ENCODE peak calls at places on chromosomes 2 and 18, in eight cellular contexts. One of them, this sample, is unnamed.

GRCh38 chr18:8480506-8481328 is 128.5 kb upstream of the RAB12 start:
- DNase-seq in transverse colon: no peak
- DNase-seq in gastrocnemius medialis: no peak
- DNase-seq in iPS DF 6.9: peak
- DNase-seq in upper lobe of right lung: no peak
- DNase-seq in spleen: no peak
- DNase-seq in aorta: no peak
- DNase-seq in CD8-positive, alpha-beta T cell: no peak
- DNase-seq in this sample: no peak

GRCh38 chr2:10572693-10573092 is 117.1 kb downstream of the NOL10 start:
- DNase-seq in gastrocnemius medialis: no peak
- DNase-seq in upper lobe of right lung: no peak
- DNase-seq in spleen: no peak
- DNase-seq in iPS DF 6.9: no peak
- DNase-seq in transverse colon: no peak
- DNase-seq in CD8-positive, alpha-beta T cell: no peak
- DNase-seq in aorta: no peak
- DNase-seq in this sample: no peak

GRCh38 chr2:233707979-233708644 is 4.6 kb upstream of the UGT1A5 start:
- DNase-seq in transverse colon: no peak
- DNase-seq in spleen: no peak
- DNase-seq in CD8-positive, alpha-beta T cell: no peak
- DNase-seq in upper lobe of right lung: no peak
- DNase-seq in aorta: no peak
- DNase-seq in iPS DF 6.9: no peak
- DNase-seq in gastrocnemius medialis: no peak
- DNase-seq in this sample: no peak

GRCh38 chr2:54551123-54551756 is 95.1 kb downstream of the SPTBN1 start:
- DNase-seq in transverse colon: peak
- DNase-seq in aorta: no peak
- DNase-seq in upper lobe of right lung: no peak
- DNase-seq in spleen: no peak
- DNase-seq in CD8-positive, alpha-beta T cell: no peak
- DNase-seq in gastrocnemius medialis: no peak
- DNase-seq in iPS DF 6.9: no peak
- DNase-seq in this sample: no peak

GRCh38 chr18:66752733-66753132 is 148.8 kb upstream of the CDH19 start:
- DNase-seq in CD8-positive, alpha-beta T cell: no peak
- DNase-seq in spleen: no peak
- DNase-seq in aorta: no peak
- DNase-seq in upper lobe of right lung: no peak
- DNase-seq in gastrocnemius medialis: no peak
- DNase-seq in transverse colon: no peak
- DNase-seq in iPS DF 6.9: no peak
- DNase-seq in this sample: no peak

GRCh38 chr2:43123056-43123455 is 103.3 kb downstream of the ZFP36L2 start:
- DNase-seq in transverse colon: no peak
- DNase-seq in aorta: no peak
- DNase-seq in gastrocnemius medialis: no peak
- DNase-seq in upper lobe of right lung: peak
- DNase-seq in iPS DF 6.9: no peak
- DNase-seq in spleen: no peak
- DNase-seq in CD8-positive, alpha-beta T cell: no peak
- DNase-seq in this sample: peak

GRCh38 chr2:232230557-232230956 is 148.0 kb upstream of the ALPP start:
- DNase-seq in gastrocnemius medialis: no peak
- DNase-seq in aorta: no peak
- DNase-seq in spleen: no peak
- DNase-seq in iPS DF 6.9: peak
- DNase-seq in CD8-positive, alpha-beta T cell: no peak
- DNase-seq in upper lobe of right lung: no peak
- DNase-seq in transverse colon: peak
- DNase-seq in this sample: no peak

GRCh38 chr18:31490387-31490786 is 7.6 kb upstream of the DSG2 start:
- DNase-seq in CD8-positive, alpha-beta T cell: no peak
- DNase-seq in gastrocnemius medialis: no peak
- DNase-seq in spleen: no peak
- DNase-seq in iPS DF 6.9: no peak
- DNase-seq in transverse colon: no peak
- DNase-seq in upper lobe of right lung: no peak
- DNase-seq in aorta: no peak
- DNase-seq in this sample: no peak

GRCh38 chr2:108297436-108298141 is 8.9 kb downstream of the SULT1C2 start:
- DNase-seq in aorta: no peak
- DNase-seq in upper lobe of right lung: no peak
- DNase-seq in gastrocnemius medialis: no peak
- DNase-seq in CD8-positive, alpha-beta T cell: no peak
- DNase-seq in transverse colon: no peak
- DNase-seq in spleen: no peak
- DNase-seq in iPS DF 6.9: no peak
- DNase-seq in this sample: no peak

GRCh38 chr2:149562304-149562703 is 25.3 kb downstream of the MMADHC start:
- DNase-seq in gastrocnemius medialis: no peak
- DNase-seq in CD8-positive, alpha-beta T cell: no peak
- DNase-seq in transverse colon: no peak
- DNase-seq in upper lobe of right lung: no peak
- DNase-seq in spleen: no peak
- DNase-seq in iPS DF 6.9: no peak
- DNase-seq in aorta: no peak
- DNase-seq in this sample: no peak

GRCh38 chr2:172710584-172711024 is 25.0 kb upstream of the RAPGEF4 start:
- DNase-seq in gastrocnemius medialis: no peak
- DNase-seq in spleen: no peak
- DNase-seq in iPS DF 6.9: no peak
- DNase-seq in aorta: no peak
- DNase-seq in upper lobe of right lung: no peak
- DNase-seq in transverse colon: peak
- DNase-seq in CD8-positive, alpha-beta T cell: peak
- DNase-seq in this sample: peak

GRCh38 chr18:6885992-6886823 is 156.7 kb downstream of the ARHGAP28 start:
- DNase-seq in spleen: no peak
- DNase-seq in transverse colon: peak
- DNase-seq in CD8-positive, alpha-beta T cell: no peak
- DNase-seq in iPS DF 6.9: peak
- DNase-seq in aorta: no peak
- DNase-seq in gastrocnemius medialis: peak
- DNase-seq in upper lobe of right lung: no peak
- DNase-seq in this sample: peak

GRCh38 chr2:11891591-11891990 is 145.2 kb downstream of the LPIN1 start:
- DNase-seq in transverse colon: no peak
- DNase-seq in spleen: no peak
- DNase-seq in gastrocnemius medialis: no peak
- DNase-seq in aorta: no peak
- DNase-seq in iPS DF 6.9: no peak
- DNase-seq in CD8-positive, alpha-beta T cell: no peak
- DNase-seq in upper lobe of right lung: no peak
- DNase-seq in this sample: no peak

GRCh38 chr2:228039752-228040534 is 141.5 kb downstream of the SPHKAP start:
- DNase-seq in aorta: no peak
- DNase-seq in transverse colon: no peak
- DNase-seq in CD8-positive, alpha-beta T cell: no peak
- DNase-seq in spleen: no peak
- DNase-seq in upper lobe of right lung: no peak
- DNase-seq in iPS DF 6.9: no peak
- DNase-seq in gastrocnemius medialis: no peak
- DNase-seq in this sample: no peak

GRCh38 chr18:67104700-67105284 is 411.7 kb downstream of the DSEL start:
- DNase-seq in iPS DF 6.9: peak
- DNase-seq in spleen: no peak
- DNase-seq in aorta: peak
- DNase-seq in transverse colon: peak
- DNase-seq in upper lobe of right lung: peak
- DNase-seq in gastrocnemius medialis: peak
- DNase-seq in CD8-positive, alpha-beta T cell: no peak
- DNase-seq in this sample: no peak

DNA sequence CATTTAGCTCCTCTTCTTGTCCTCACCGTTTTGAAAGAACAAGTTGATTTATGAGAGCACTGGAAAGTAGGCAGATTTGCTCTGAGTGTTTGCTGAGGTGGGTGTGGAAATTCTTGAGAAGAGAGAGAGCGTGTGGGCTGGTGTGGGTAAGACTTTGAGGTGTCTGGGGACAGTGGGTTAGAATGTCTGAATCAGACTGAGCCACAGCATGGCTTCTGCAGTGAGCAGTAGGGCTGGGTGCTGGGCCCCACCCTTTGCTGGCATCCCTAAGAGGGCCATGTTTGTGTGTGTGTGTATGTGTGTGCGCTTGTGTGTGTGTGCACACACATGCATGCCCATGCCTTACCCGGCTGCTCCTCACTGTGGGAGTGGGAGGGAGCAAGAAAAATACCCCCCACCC is 63.7 kb downstream of the COPS8 start:
- DNase-seq in gastrocnemius medialis: no peak
- DNase-seq in aorta: no peak
- DNase-seq in CD8-positive, alpha-beta T cell: no peak
- DNase-seq in upper lobe of right lung: peak
- DNase-seq in transverse colon: no peak
- DNase-seq in iPS DF 6.9: no peak
- DNase-seq in spleen: no peak
- DNase-seq in this sample: no peak
- H3K27ac ChIP-seq in gastrocnemius medialis: peak
- H3K27ac ChIP-seq in aorta: no peak
- H3K27ac ChIP-seq in CD8-positive, alpha-beta T cell: no peak
- H3K27ac ChIP-seq in upper lobe of right lung: no peak
- H3K27ac ChIP-seq in transverse colon: no peak
- H3K27ac ChIP-seq in iPS DF 6.9: no peak
- H3K27ac ChIP-seq in spleen: no peak
- H3K27ac ChIP-seq in this sample: no peak

GRCh38 chr2:28359222-28360065 is 33.2 kb upstream of the FOSL2 start:
- DNase-seq in upper lobe of right lung: no peak
- DNase-seq in CD8-positive, alpha-beta T cell: peak
- DNase-seq in gastrocnemius medialis: no peak
- DNase-seq in spleen: peak
- DNase-seq in transverse colon: peak
- DNase-seq in iPS DF 6.9: no peak
- DNase-seq in aorta: no peak
- DNase-seq in this sample: peak

GRCh38 chr2:28361991-28362710 is 30.5 kb upstream of the FOSL2 start:
- DNase-seq in upper lobe of right lung: no peak
- DNase-seq in transverse colon: no peak
- DNase-seq in gastrocnemius medialis: no peak
- DNase-seq in iPS DF 6.9: no peak
- DNase-seq in CD8-positive, alpha-beta T cell: no peak
- DNase-seq in spleen: no peak
- DNase-seq in aorta: no peak
- DNase-seq in this sample: no peak

GRCh38 chr2:28360066-28360741 is 32.5 kb upstream of the FOSL2 start:
- DNase-seq in spleen: no peak
- DNase-seq in iPS DF 6.9: no peak
- DNase-seq in gastrocnemius medialis: no peak
- DNase-seq in aorta: no peak
- DNase-seq in transverse colon: no peak
- DNase-seq in upper lobe of right lung: no peak
- DNase-seq in CD8-positive, alpha-beta T cell: no peak
- DNase-seq in this sample: no peak

GRCh38 chr2:28358668-28359201 is 33.9 kb upstream of the FOSL2 start:
- DNase-seq in iPS DF 6.9: no peak
- DNase-seq in spleen: no peak
- DNase-seq in upper lobe of right lung: no peak
- DNase-seq in CD8-positive, alpha-beta T cell: no peak
- DNase-seq in transverse colon: no peak
- DNase-seq in gastrocnemius medialis: no peak
- DNase-seq in aorta: no peak
- DNase-seq in this sample: no peak

DNA sequence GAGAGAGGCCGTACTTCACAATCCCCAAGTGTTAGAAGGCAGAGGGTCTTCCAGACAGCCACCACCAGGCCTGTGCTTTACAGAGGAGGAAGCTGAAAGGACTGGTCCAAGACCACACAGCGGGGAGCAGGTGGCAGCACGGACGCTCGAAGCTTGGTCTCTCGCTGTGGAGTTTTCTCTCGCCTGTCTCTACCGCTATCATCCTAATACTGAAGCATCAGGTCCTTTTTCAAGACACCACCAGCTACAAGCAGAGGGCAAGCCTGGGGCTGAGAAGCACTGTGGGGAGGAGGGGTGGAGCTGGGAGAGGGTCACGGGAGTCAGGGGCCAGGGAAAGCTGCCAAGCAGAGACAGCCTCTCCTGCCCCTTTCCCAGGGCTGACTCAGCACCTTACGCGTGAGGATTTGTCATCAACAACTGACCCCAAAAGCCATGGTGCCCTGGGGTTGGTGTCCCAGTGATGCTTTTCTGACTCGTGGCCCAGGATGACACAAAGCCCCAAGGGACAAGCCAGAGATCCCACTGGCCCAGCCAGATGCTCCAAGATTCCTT is 31.8 kb upstream of the FOSL2 start:
- DNase-seq in spleen: no peak
- DNase-seq in CD8-positive, alpha-beta T cell: no peak
- DNase-seq in aorta: no peak
- DNase-seq in iPS DF 6.9: no peak
- DNase-seq in gastrocnemius medialis: no peak
- DNase-seq in transverse colon: no peak
- DNase-seq in upper lobe of right lung: no peak
- DNase-seq in this sample: no peak
- H3K4me3 ChIP-seq in spleen: peak
- H3K4me3 ChIP-seq in CD8-positive, alpha-beta T cell: no peak
- H3K4me3 ChIP-seq in aorta: no peak
- H3K4me3 ChIP-seq in iPS DF 6.9: no peak
- H3K4me3 ChIP-seq in gastrocnemius medialis: no peak
- H3K4me3 ChIP-seq in transverse colon: no peak
- H3K4me3 ChIP-seq in upper lobe of right lung: no peak
- H3K4me3 ChIP-seq in this sample: no peak

DNA sequence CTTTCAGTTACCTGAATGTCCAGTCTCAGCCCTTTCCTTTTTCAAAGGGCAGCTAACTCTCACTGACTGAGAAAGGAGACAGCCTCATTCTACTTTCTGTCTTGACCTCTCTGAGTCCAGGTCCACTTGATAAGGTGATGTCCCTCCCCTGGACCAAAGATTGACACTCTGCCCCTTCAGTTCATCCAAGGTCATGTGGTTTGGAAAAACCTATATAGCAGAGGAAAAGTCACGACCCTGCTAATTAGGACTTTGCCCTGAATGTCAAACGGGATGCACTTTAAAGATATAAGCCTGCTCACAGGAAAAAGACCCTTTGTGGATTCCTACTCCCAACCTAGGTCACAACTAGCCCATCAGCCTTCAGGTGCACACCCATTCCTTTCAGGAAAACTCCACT is 208.3 kb downstream of the AGPS start:
- DNase-seq in iPS DF 6.9: no peak
- DNase-seq in CD8-positive, alpha-beta T cell: no peak
- DNase-seq in spleen: no peak
- DNase-seq in upper lobe of right lung: no peak
- DNase-seq in aorta: no peak
- DNase-seq in transverse colon: no peak
- DNase-seq in gastrocnemius medialis: no peak
- DNase-seq in this sample: no peak
- H3K27ac ChIP-seq in iPS DF 6.9: no peak
- H3K27ac ChIP-seq in CD8-positive, alpha-beta T cell: no peak
- H3K27ac ChIP-seq in spleen: no peak
- H3K27ac ChIP-seq in upper lobe of right lung: no peak
- H3K27ac ChIP-seq in aorta: no peak
- H3K27ac ChIP-seq in transverse colon: no peak
- H3K27ac ChIP-seq in gastrocnemius medialis: no peak
- H3K27ac ChIP-seq in this sample: no peak

DNA sequence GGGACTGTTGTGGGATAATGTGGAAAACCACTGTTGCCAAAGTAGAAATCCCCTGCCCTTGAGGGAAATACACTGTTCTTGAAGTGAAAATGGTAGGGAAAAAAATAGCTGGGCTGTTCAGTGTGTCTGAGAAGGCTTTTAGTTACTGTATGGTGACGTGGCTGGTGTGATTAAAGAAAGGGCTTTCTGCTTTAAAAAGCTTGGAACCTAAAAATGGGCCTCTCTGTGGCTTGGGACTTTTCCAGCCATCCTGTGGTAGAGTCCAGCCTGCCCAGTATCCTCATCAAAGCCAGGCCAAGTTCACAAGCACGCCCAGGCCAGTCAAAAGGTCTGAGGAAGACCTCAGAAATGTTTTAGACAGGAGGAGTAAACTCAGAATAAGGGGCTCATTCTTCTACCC is 6.9 kb downstream of the MGAT5 start:
- DNase-seq in gastrocnemius medialis: no peak
- DNase-seq in transverse colon: no peak
- DNase-seq in iPS DF 6.9: no peak
- DNase-seq in upper lobe of right lung: no peak
- DNase-seq in aorta: no peak
- DNase-seq in spleen: no peak
- DNase-seq in CD8-positive, alpha-beta T cell: no peak
- DNase-seq in this sample: no peak
- H3K4me3 ChIP-seq in gastrocnemius medialis: no peak
- H3K4me3 ChIP-seq in transverse colon: no peak
- H3K4me3 ChIP-seq in iPS DF 6.9: no peak
- H3K4me3 ChIP-seq in upper lobe of right lung: no peak
- H3K4me3 ChIP-seq in aorta: no peak
- H3K4me3 ChIP-seq in spleen: no peak
- H3K4me3 ChIP-seq in CD8-positive, alpha-beta T cell: no peak
- H3K4me3 ChIP-seq in this sample: no peak

This sample was measured in Peyer's patch.